ENCODE peak calls at places on chromosomes 13 and 19, in four cellular contexts. W is ovary, J is body of pancreas, G is spleen. M is an unnamed sample.

GRCh38 chr13:40402931-40403412 is 263.5 kb downstream of the FOXO1 start:
- DNase-seq in W (peak; percentile 57), J (no peak), G (peak; percentile 81), M (no peak)

GRCh38 chr13:91817250-91817649 is 418.8 kb downstream of the GPC5 start:
- DNase-seq in W (no peak), J (no peak), G (no peak), M (no peak)

GRCh38 chr13:112634102-112634501 is 46.1 kb upstream of the TUBGCP3 start:
- DNase-seq in W (no peak), J (no peak), G (peak; percentile 24), M (no peak)

GRCh38 chr13:24802074-24802473 is 38.1 kb downstream of the RNF17 start:
- DNase-seq in W (no peak), J (no peak), G (no peak), M (no peak)

GRCh38 chr19:55638864-55639359 is 1.9 kb upstream of the ZNF580 start:
- DNase-seq in W (no peak), J (no peak), G (no peak), M (no peak)

GRCh38 chr13:95480131-95480545 is 72.4 kb upstream of the CLDN10 start:
- DNase-seq in W (no peak), J (no peak), G (no peak), M (no peak)

GRCh38 chr19:35903550-35904179 is 1.3 kb downstream of the HCST start:
- DNase-seq in W (peak; percentile 74), J (peak; percentile 64), G (peak; percentile 98), M (no peak)

GRCh38 chr19:41083516-41083915 is 4.7 kb upstream of the CYP2A13 start:
- DNase-seq in W (no peak), J (no peak), G (no peak), M (no peak)

GRCh38 chr13:41457589-41458186 is 338 bp downstream of the RGCC start:
- DNase-seq in W (no peak), J (no peak), G (peak; percentile 86), M (no peak)

GRCh38 chr13:36370108-36370429 is 23.9 kb upstream of the SPART start:
- DNase-seq in W (no peak), J (no peak), G (no peak), M (no peak)

GRCh38 chr13:34757441-34757840 is 184.6 kb upstream of the NBEA start:
- DNase-seq in W (no peak), J (no peak), G (no peak), M (no peak)

GRCh38 chr13:33194820-33195692 is 90.5 kb downstream of the STARD13 start:
- DNase-seq in W (no peak), J (peak; percentile 69), G (no peak), M (no peak)

GRCh38 chr19:1825909-1826556 is 14.0 kb upstream of the ATP8B3 start:
- DNase-seq in W (peak; percentile 92), J (peak; percentile 79), G (peak; percentile 94), M (no peak)

GRCh38 chr19:11453468-11454341 is 18.3 kb downstream of the PRKCSH start:
- DNase-seq in W (no peak), J (no peak), G (no peak), M (no peak)

GRCh38 chr19:1451916-1452801 is 2.2 kb downstream of the APC2 start:
- DNase-seq in W (no peak), J (no peak), G (no peak), M (no peak)

GRCh38 chr13:39682788-39683187 is 27.3 kb downstream of the COG6 start:
- DNase-seq in W (no peak), J (no peak), G (no peak), M (no peak)

GRCh38 chr13:103876571-103876970 is 810.4 kb upstream of the SLC10A2 start:
- DNase-seq in W (no peak), J (no peak), G (no peak), M (no peak)

GRCh38 chr13:99990045-99990977 is 8.7 kb downstream of the ZIC2 start:
- DNase-seq in W (no peak), J (no peak), G (no peak), M (no peak)

GRCh38 chr19:55909801-55910200 is 22.3 kb downstream of the NLRP13 start:
- DNase-seq in W (no peak), J (no peak), G (no peak), M (no peak)

GRCh38 chr19:3284759-3285646 is 60.5 kb downstream of the CELF5 start:
- DNase-seq in W (peak; percentile 100), J (peak; percentile 97), G (no peak), M (no peak)

GRCh38 chr13:94115054-94115453 is 364.4 kb downstream of the DCT start:
- DNase-seq in W (no peak), J (no peak), G (no peak), M (no peak)

GRCh38 chr13:54511356-54511755 is 1482.7 kb downstream of the OLFM4 start:
- DNase-seq in W (no peak), J (no peak), G (no peak), M (no peak)

GRCh38 chr13:30679483-30680330 is 55.6 kb upstream of the ALOX5AP start:
- DNase-seq in W (no peak), J (no peak), G (no peak), M (no peak)

GRCh38 chr19:17966497-17967257 is at the start of gene KCNN1:
- DNase-seq in W (no peak), J (no peak), G (no peak), M (no peak)

GRCh38 chr13:99626461-99627082 is 125.3 kb downstream of the TM9SF2 start:
- DNase-seq in W (no peak), J (no peak), G (no peak), M (no peak)

GRCh38 chr13:28819748-28820098 is 416 bp upstream of the MTUS2 start:
- DNase-seq in W (peak; percentile 40), J (peak; percentile 55), G (no peak), M (no peak)

GRCh38 chr13:25860862-25861261 is 191.0 kb downstream of the SHISA2 start:
- DNase-seq in W (no peak), J (no peak), G (no peak), M (no peak)

GRCh38 chr19:51367565-51368365 is 1.0 kb downstream of the CLDND2 start:
- DNase-seq in W (peak; percentile 99), J (peak; percentile 99), G (peak; percentile 100), M (peak; percentile 99)

GRCh38 chr13:113407531-113408393 is 43.8 kb upstream of the GRTP1 start:
- DNase-seq in W (peak; percentile 26), J (no peak), G (peak; percentile 73), M (peak; percentile 65)

GRCh38 chr19:12639901-12640613 is 26.5 kb downstream of the MAN2B1 start:
- DNase-seq in W (peak; percentile 83), J (peak; percentile 88), G (peak; percentile 95), M (no peak)

GRCh38 chr19:1610579-1610978 is 5.3 kb upstream of the UQCR11 start:
- DNase-seq in W (no peak), J (no peak), G (no peak), M (no peak)

GRCh38 chr19:31348416-31349159 is 648 bp downstream of the TSHZ3 start:
- DNase-seq in W (peak; percentile 68), J (no peak), G (no peak), M (no peak)

GRCh38 chr19:7605490-7606222 is 10.0 kb downstream of the CAMSAP3 start:
- DNase-seq in W (no peak), J (no peak), G (no peak), M (no peak)
- H3K27me3 ChIP-seq in W (no peaks in the 10 kb centered on the region), J (no peaks in the 10 kb centered on the region), G (no peaks in the 10 kb centered on the region), M (no peaks in the 10 kb centered on the region)

GRCh38 chr13:108214511-108215383 is 589 bp downstream of the LIG4 start:
- DNase-seq in W (no peak), J (peak; percentile 16), G (peak; percentile 82), M (no peak)

GRCh38 chr13:108215428-108215827 is at the start of gene LIG4:
- DNase-seq in W (peak; percentile 93), J (peak; percentile 94), G (peak; percentile 99), M (no peak)

GRCh38 chr13:108223850-108224503 is 5.8 kb downstream of the ABHD13 start:
- DNase-seq in W (no peak), J (no peak), G (no peak), M (no peak)

GRCh38 chr13:108218044-108218974 is at the start of gene ABHD13:
- DNase-seq in W (peak; percentile 95), J (peak; percentile 91), G (peak; percentile 97), M (no peak)

DNA sequence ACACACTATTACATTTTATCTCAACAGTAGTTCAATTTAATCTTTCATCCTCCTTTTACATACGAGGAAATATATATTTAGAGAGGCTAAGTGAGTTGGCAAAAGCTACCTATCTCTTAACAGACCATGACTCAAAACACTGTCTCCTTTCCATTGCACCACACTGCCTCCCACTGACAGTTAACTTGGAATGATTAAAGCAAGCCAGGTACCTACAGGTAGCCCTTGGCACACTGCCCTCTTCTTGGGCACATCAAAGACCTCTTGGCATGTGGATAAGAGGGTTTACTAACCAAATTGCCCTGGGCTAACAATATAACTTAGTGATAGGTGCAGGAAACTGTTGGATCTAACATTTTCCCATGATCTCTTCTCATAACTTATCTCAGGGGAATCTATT is 1.9 kb downstream of the ABHD13 start:
- DNase-seq in W (no peak), J (peak; percentile 61), G (no peak), M (no peak)
- H3K4me3 ChIP-seq in W (no peak overlapping the region), J (no peak overlapping the region), G (no peak overlapping the region), M (peak overlapping the region; percentile 87)

DNA sequence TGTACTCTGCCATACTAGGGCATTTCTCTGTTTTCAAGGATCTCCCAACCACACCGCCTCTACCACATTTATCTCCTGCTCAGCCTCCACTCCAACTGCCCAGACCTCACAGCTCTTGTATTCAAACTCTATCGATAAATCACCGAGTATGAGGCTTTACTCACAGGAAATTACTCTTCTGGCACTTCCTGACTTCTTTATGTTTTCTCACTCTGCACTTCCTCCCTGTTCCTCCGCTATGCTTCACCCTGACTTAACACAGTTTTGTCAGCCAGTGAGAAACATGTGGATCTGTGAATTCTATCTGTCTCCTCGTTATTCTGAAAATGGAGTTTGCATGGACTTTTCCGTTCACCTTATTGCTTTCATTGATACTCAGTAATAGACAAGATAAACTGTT is 2.6 kb upstream of the CARD8 start:
- DNase-seq in W (no peak), J (no peak), G (no peak), M (no peak)
- TF ChIP-seq POLR2A in W (no peak), J (no peak), G (no peak), M (no peak)

DNA sequence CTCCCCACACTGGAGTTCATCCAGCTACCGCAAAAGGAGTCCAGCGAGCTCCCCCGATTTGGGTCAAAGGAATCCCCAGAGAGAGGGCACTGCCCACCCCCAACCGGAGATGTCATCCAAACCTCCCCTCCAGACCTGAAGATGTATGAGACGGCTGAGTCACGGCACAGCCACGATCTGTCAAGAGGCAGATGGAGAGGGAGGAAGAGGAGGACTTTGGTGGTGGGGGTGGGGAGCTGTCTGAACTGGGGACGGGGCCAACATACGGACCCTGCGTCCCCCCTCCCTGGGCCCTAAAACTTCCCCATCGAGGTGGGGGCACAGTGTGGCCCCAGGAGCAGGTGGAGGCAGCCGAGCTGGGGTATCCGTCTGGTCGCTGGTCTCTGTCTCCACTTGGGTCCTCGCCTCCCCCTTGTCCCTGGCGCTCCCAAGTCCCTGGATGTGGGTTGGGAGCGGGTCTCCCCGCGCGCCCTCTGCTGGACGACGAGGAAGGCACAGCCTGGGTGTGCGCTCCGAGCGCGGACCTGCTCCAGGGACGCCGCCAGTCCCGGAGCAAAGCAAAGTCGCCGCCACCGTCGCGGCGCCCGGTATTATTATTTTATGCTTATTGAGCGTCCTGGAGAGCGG is 3.8 kb downstream of the PDE4A start:
- DNase-seq in W (peak; percentile 83), J (peak; percentile 82), G (peak; percentile 94), M (no peak)
- H3K27me3 ChIP-seq in W (peaks cover 8% of the 10 kb centered on the region), J (peaks cover 18% of the 10 kb centered on the region), G (peaks cover 9% of the 10 kb centered on the region), M (peaks cover 15% of the 10 kb centered on the region)

DNA sequence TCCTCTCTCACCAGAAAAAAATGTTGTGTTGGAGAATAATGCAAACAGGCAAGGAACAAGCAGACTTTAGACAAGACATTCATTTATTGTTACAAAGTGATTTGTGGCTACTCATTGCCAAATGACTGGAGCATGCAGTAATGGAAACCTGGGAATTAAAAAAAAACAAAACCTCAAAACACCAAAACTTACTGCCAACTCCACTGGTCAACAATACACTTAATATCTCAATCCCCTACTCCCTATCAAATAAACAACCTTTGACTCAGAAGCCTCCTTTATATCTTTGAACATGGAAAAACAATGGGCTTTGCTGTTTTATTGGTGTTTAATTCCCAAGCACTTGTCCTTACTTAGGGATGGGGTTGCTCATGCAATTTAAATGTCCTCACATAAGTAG is 112.8 kb downstream of the POSTN start:
- DNase-seq in W (no peak), J (no peak), G (no peak), M (no peak)
- H3K4me3 ChIP-seq in W (no peak overlapping the region), J (no peak overlapping the region), G (no peak overlapping the region), M (no peak overlapping the region)

M was measured in vagina.